ENCODE peak calls at places on chromosomes 7 and 10, in four cellular contexts. Z is astrocyte, P is HCT116, Q is mammary epithelial cell. K is an unnamed sample.

GRCh38 chr7:84247591-84247990 is 53.0 kb upstream of the SEMA3A start:
- DNase-seq in Z (peak; percentile 89), Q (peak; percentile 81), P (no peak), K (no peak)

GRCh38 chr10:64115913-64116643 is 594.9 kb downstream of the REEP3 start:
- DNase-seq in Q (no peak), P (no peak), Z (no peak), K (peak; percentile 51)

GRCh38 chr10:14904316-14904732 is 25.7 kb downstream of the SUV39H2 start:
- DNase-seq in Z (no peak), P (peak; percentile 7), Q (no peak), K (peak; percentile 43)

GRCh38 chr10:4639960-4640359 is 186.0 kb upstream of the AKR1E2 start:
- DNase-seq in Q (no peak), P (no peak), Z (peak; percentile 25), K (no peak)

GRCh38 chr10:63720689-63721088 is 199.5 kb downstream of the REEP3 start:
- DNase-seq in Q (no peak), P (no peak), Z (no peak), K (no peak)

GRCh38 chr7:71559214-71559613 is 427.3 kb downstream of the GALNT17 start:
- DNase-seq in P (no peak), Z (no peak), Q (no peak), K (peak; percentile 18)

GRCh38 chr7:42940985-42941847 is 9.0 kb downstream of the MRPL32 start:
- DNase-seq in P (peak; percentile 51), Z (peak; percentile 26), Q (peak; percentile 43), K (peak; percentile 91)

GRCh38 chr7:114502454-114503254 is 88.0 kb downstream of the FOXP2 start:
- DNase-seq in Q (no peak), Z (peak; percentile 31), P (no peak), K (no peak)

GRCh38 chr7:69922011-69922803 is 323.9 kb downstream of the AUTS2 start:
- DNase-seq in P (no peak), Z (no peak), Q (no peak), K (no peak)

GRCh38 chr10:90857635-90858488 is at the start of gene HTR7:
- DNase-seq in Q (peak; percentile 52), Z (no peak), P (no peak), K (peak; percentile 85)

GRCh38 chr7:86747698-86748097 is 104.0 kb downstream of the GRM3 start:
- DNase-seq in Q (no peak), P (no peak), Z (no peak), K (peak; percentile 72)

GRCh38 chr10:132111871-132112341 is 46.2 kb downstream of the JAKMIP3 start:
- DNase-seq in Q (no peak), P (no peak), Z (no peak), K (no peak)

GRCh38 chr10:88186335-88186734 is 322.9 kb downstream of the PTEN start:
- DNase-seq in Q (no peak), Z (peak; percentile 63), P (no peak), K (no peak)

GRCh38 chr7:50812847-50813475 is 30.3 kb upstream of the GRB10 start:
- DNase-seq in Z (peak; percentile 79), P (peak; percentile 49), Q (peak; percentile 83), K (no peak)

GRCh38 chr7:36683695-36684357 is 40.5 kb downstream of the AOAH start:
- DNase-seq in P (no peak), Z (peak; percentile 73), Q (peak; percentile 98), K (no peak)

GRCh38 chr10:133025558-133026090 is 62.1 kb upstream of the ADGRA1 start:
- DNase-seq in Q (no peak), Z (no peak), P (no peak), K (no peak)

GRCh38 chr10:98365698-98366530 is 49.1 kb downstream of the PYROXD2 start:
- DNase-seq in Q (peak; percentile 34), P (no peak), Z (no peak), K (no peak)

GRCh38 chr10:86364551-86365345 is 1.8 kb downstream of the GRID1 start:
- DNase-seq in Z (no peak), P (no peak), Q (no peak), K (peak; percentile 82)

GRCh38 chr10:2130906-2131305 is 393.6 kb upstream of the ADARB2 start:
- DNase-seq in Z (no peak), Q (no peak), P (no peak), K (no peak)

GRCh38 chr10:29317423-29318021 is 28.7 kb downstream of the LYZL1 start:
- DNase-seq in Z (no peak), Q (no peak), P (no peak), K (no peak)

GRCh38 chr10:44913312-44914079 is 2.4 kb downstream of the TMEM72 start:
- DNase-seq in Z (no peak), Q (no peak), P (no peak), K (no peak)

GRCh38 chr7:100003711-100004661 is 11.4 kb upstream of the ZKSCAN1 start:
- DNase-seq in Z (no peak), P (no peak), Q (no peak), K (no peak)

GRCh38 chr7:127536426-127537152 is 48.8 kb downstream of the GCC1 start:
- DNase-seq in Q (no peak), P (no peak), Z (no peak), K (peak; percentile 42)

GRCh38 chr10:102814873-102815661 is 22.1 kb downstream of the CYP17A1 start:
- DNase-seq in Z (peak; percentile 60), Q (no peak), P (no peak), K (no peak)

GRCh38 chr7:70717553-70718248 is 414.2 kb upstream of the GALNT17 start:
- DNase-seq in Z (no peak), Q (no peak), P (no peak), K (no peak)

GRCh38 chr7:141024668-141025067 is 9.9 kb upstream of the MRPS33 start:
- DNase-seq in Z (no peak), P (no peak), Q (no peak), K (no peak)

GRCh38 chr7:44618045-44618444 is 11.6 kb downstream of the OGDH start:
- DNase-seq in Q (no peak), Z (no peak), P (no peak), K (no peak)

GRCh38 chr10:12186324-12186723 is 9.4 kb downstream of the NUDT5 start:
- DNase-seq in Q (no peak), Z (no peak), P (no peak), K (no peak)

DNA sequence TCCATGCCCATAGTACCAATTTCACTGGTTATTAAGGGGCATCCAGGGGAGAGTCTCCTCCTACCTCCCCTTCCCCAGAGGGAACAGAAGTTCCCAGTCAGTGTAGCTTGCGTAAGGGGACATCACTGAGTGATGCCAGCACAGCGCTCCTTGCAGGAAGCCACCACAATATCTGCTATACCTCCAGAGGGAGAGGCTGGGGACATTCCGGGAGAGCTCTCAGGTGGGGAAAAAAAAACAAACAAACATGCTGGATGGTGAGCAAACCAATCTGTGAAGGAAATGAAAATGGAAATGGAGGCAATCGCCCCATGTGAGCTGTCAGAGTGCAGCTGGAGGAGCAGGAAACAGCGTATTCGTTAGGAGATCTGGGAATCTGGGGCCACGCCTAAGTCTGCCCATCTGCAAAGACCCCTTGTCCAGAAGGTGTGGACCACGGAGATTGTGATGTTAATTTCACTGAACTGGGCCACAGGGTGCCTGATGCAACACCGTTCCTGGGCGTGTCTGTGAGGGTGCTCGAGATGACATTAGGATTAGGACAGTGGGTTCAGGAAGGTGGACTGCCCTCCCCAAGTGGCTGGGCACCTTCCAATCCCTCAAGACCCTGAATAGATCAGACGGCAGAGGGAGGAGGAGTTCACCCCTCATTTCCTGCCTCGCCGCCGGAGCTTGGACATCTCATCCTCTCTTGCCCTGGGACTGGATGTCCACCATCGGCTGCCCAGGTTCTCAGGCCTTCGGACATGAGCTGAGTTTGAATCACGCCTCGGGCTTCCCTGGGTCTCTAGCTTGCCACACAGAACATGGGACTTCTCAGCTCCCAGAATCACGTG is 30.5 kb downstream of the GNA12 start:
- DNase-seq in P (no peak), Q (no peak), Z (no peak), K (no peak)
- H3K4me3 ChIP-seq in P (no peak overlapping the region), Q (no peak overlapping the region), Z (no peak overlapping the region), K (no peak overlapping the region)

DNA sequence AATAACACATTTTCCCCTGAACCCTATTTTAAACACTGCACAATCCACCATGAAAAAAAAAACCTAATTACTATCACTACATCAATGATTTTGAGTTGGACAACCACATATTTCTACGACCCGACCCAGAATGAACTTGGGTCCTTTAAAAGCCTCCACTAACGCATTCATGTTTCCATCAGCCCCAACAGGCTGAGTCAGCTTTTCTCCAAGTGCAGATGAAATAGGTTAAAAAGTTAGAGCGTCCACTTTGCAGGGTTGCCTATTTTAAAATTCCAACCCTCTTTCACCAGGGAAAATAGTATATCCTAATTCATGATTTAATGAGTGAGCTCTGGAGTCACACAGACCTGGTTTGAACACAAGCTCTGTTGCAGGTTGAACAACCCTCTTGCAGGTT is 501.0 kb upstream of the SORCS1 start:
- DNase-seq in P (no peak), Z (no peak), Q (no peak), K (no peak)
- H3K27ac ChIP-seq in P (no peak overlapping the region), Z (no peak overlapping the region), Q (no peak overlapping the region), K (no peak overlapping the region)

GRCh38 chr10:54463644-54464043 is 337.4 kb downstream of the PCDH15 start:
- DNase-seq in P (no peak), Q (no peak), Z (no peak), K (no peak)
- TF ChIP-seq EZH2 in P (no peak), Q (no peak), Z (no peak), K (no peak)

GRCh38 chr7:38300175-38300574 is 26.7 kb upstream of the TARP start:
- DNase-seq in Z (no peak), Q (no peak), P (no peak), K (no peak)
- H3K4me3 ChIP-seq in Z (no peak overlapping the region), Q (no peak overlapping the region), P (no peak overlapping the region), K (no peak overlapping the region)